ENCODE peak calls at places on chromosomes 13 and 19, in five cellular contexts. O is GM12878, K is SK-N-SH, G is K562, M is H1. R is an unnamed sample.

GRCh38 chr13:67238277-67238859 is 8.2 kb upstream of the PCDH9 start:
- DNase-seq in O (no peak), K (peak), G (peak), M (no peak), R (no peak)

GRCh38 chr19:31438401-31439269 is 89.4 kb upstream of the TSHZ3 start:
- DNase-seq in O (no peak), K (no peak), G (no peak), M (peak), R (no peak)

GRCh38 chr19:6568816-6569215 is 22.1 kb downstream of the CD70 start:
- DNase-seq in O (no peak), K (no peak), G (no peak), M (no peak), R (no peak)

GRCh38 chr13:99834246-99834645 is 137.3 kb downstream of the ZIC5 start:
- DNase-seq in O (no peak), K (no peak), G (no peak), M (no peak), R (no peak)

GRCh38 chr13:107824636-107825035 is 390.7 kb downstream of the LIG4 start:
- DNase-seq in O (no peak), K (no peak), G (no peak), M (no peak), R (no peak)

GRCh38 chr13:114145256-114145655 is 12.8 kb upstream of the RASA3 start:
- DNase-seq in O (no peak), K (peak), G (no peak), M (no peak), R (no peak)

GRCh38 chr13:27128825-27129627 is 42.6 kb downstream of the USP12 start:
- DNase-seq in O (no peak), K (no peak), G (no peak), M (no peak), R (no peak)

GRCh38 chr19:31969110-31969509 is 376.3 kb upstream of the ZNF507 start:
- DNase-seq in O (no peak), K (no peak), G (no peak), M (no peak), R (no peak)

GRCh38 chr13:36160297-36160696 is 29.1 kb upstream of the DCLK1 start:
- DNase-seq in O (no peak), K (no peak), G (no peak), M (no peak), R (no peak)

GRCh38 chr19:6103217-6103644 is 7.1 kb downstream of the RFX2 start:
- DNase-seq in O (no peak), K (no peak), G (no peak), M (no peak), R (no peak)

GRCh38 chr13:43516401-43516826 is 270.4 kb downstream of the ENOX1 start:
- DNase-seq in O (no peak), K (no peak), G (no peak), M (no peak), R (no peak)

GRCh38 chr19:2624537-2625091 is 77.9 kb downstream of the GNG7 start:
- DNase-seq in O (no peak), K (peak), G (no peak), M (peak), R (no peak)

GRCh38 chr19:33292595-33293254 is 9.6 kb downstream of the CEBPA start:
- DNase-seq in O (no peak), K (no peak), G (no peak), M (no peak), R (no peak)
- H3K27ac ChIP-seq in O (no peak), K (no peak), G (no peak), M (no peak), R (peak)

DNA sequence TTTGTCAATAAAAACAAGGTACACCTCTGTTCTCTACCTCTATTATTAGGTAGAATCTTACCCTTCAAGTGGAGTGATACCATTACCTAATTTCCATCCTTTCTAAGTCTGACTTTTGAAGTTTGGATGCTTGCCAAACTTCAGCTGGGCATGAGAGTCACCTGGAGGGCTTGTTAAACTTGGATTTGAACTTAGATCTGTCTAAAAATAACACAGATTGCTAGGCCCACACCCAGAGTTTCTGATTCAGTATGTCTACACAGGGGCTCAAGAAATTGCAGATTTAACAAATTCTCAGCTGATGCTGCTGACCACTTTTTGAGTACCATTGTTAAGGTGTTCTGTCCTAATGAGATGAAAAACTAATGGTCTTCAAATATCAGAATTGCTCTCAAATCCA is 512.2 kb downstream of the LMO7 start:
- DNase-seq in O (no peak), K (no peak), G (no peak), M (no peak), R (no peak)
- TF ChIP-seq GABPA in O (no peak), K (no peak), G (no peak), M (no peak), R (no peak)

GRCh38 chr13:34638897-34639296 is 303.2 kb upstream of the NBEA start:
- DNase-seq in O (no peak), K (no peak), G (no peak), M (no peak), R (no peak)
- H3K27ac ChIP-seq in O (no peak), K (no peak), G (no peak), M (no peak), R (no peak)

GRCh38 chr19:49879243-49879960 is 1.9 kb downstream of the TBC1D17 start:
- DNase-seq in O (no peak), K (no peak), G (no peak), M (no peak), R (peak)
- TF ChIP-seq GABPA in O (peak), K (peak), G (peak), M (no peak), R (peak)

DNA sequence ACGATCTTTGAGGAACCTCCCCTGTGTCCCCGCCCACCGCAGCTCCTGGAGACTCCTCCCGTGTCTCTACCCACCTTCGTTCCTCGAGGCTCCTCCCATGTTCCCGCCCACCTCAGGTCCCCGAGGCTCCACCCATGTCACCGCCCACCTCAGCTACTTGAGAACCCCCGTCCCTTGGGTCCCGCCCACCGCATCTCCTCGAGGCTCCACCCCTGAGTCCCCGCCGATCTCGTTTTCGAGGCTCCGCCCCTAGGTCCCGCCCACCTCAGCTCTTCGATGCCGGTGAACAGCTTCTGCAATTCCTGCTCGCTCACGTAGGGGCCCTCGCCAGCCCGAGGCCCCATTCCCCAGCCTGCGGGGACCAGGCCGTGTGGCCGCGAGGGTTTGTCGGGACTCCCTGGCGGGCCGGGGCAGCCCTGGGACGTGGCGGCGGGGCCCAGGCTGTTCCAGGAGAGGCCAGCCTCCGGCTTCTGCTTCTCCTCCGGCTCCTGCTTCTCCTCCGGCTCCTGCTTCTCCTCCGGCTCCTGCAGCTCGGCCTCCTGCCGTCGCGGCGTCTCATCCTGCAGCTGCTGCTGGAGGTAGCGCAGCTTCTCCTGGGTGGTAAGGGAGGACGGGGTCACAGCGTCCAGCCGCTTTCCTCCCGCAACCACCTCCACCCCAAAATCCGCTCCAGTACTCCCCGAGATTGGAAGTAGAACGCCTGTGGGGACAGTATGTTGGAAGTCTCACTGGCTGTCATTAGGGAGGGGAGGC is 16.7 kb downstream of the TSKS start:
- DNase-seq in O (no peak), K (peak), G (peak), M (peak), R (no peak)
- H3K27ac ChIP-seq in O (no peak), K (no peak), G (peak), M (no peak), R (no peak)

DNA sequence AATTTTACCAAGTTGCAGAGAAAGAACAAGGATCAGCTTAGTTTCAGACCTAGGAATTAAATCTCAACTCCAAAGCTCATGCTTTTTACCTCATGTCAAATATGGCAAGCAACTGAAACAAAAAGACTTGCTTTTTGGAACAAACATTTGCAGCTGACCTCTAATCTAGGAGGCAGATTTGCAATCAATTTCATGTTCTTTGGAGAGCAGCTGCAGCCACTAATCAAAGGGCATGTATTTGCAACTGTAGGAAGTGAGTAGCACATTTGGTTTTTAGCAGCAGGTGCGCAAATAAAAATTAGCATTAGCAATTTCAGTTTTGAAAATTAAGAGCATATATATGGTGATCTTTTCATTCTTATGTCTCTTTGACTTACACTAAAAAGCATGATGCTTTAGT is 459.3 kb upstream of the SLC10A2 start:
- DNase-seq in O (no peak), K (no peak), G (no peak), M (no peak), R (no peak)
- TF ChIP-seq GABPA in O (no peak), K (no peak), G (no peak), M (no peak), R (no peak)

DNA sequence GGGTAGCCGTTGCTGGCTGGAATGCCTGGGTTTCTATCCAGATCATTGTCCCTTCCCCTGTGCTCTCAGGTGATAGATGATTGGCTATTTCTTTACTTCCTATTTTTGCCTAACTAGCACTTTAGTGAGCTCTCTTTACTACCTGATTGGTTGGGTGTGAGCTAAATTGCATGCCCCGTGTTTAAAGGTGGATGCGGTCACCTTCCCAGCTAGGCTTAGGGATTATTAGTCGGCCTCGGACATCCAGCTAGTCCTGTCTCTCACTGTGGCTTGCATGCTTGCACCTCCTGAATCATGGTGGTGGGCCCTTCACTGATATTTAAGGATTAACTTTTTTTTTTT is 10.1 kb downstream of the TTYH1 start:
- DNase-seq in O (no peak), K (no peak), G (no peak), M (no peak), R (no peak)
- H3K27ac ChIP-seq in O (no peak), K (no peak), G (no peak), M (no peak), R (no peak)

GRCh38 chr19:10226021-10226375 is 5.1 kb downstream of the S1PR2 start:
- DNase-seq in O (no peak), K (no peak), G (no peak), M (no peak), R (no peak)

GRCh38 chr19:10224337-10224736 is 6.8 kb downstream of the S1PR2 start:
- DNase-seq in O (no peak), K (no peak), G (no peak), M (no peak), R (no peak)

GRCh38 chr19:10222201-10222890 is 8.8 kb downstream of the S1PR2 start:
- DNase-seq in O (no peak), K (no peak), G (no peak), M (no peak), R (no peak)

GRCh38 chr19:10226376-10227214 is 4.5 kb downstream of the S1PR2 start:
- DNase-seq in O (no peak), K (peak), G (no peak), M (no peak), R (no peak)

DNA sequence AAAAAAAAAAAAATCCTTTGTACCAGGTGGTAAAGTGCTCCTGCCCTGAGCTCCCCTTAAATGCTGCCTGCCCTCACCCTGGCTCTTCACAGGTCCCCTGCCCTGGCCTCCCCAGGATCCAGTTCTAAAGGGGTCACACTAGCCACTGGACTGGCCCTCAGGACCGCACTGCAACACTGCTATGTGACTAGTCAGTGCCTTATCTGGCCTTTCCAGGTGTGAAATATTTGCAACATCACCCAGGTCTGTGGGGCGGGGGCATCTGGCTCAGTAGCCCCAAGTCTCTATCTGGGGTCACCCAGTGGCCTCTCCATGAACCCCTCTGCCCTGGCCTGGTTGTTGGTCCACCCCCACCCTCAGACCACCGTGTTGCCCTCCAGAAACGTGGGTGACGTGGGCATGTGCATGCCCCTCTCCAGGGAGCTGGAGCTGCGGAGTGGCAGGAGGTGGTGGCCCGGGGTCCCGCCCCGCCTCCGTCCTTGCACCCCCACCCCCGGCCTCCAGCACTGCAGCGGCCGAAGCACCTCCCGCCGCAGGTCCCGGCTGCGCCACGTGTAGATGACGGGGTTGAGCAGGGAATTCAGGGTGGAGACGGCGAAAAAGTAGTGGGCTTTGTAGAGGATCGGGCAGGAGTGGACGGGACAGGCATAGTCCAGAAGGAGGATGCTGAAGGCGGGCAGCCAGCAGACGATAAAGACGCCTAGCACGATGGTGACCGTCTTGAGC is 7.5 kb downstream of the S1PR2 start:
- DNase-seq in O (no peak), K (no peak), G (peak), M (no peak), R (no peak)
- TF ChIP-seq GABPA in O (no peak), K (no peak), G (no peak), M (no peak), R (no peak)

GRCh38 chr13:98476538-98476966 is 100.4 kb downstream of the STK24 start:
- DNase-seq in O (peak), K (no peak), G (peak), M (no peak), R (peak)
- H3K27ac ChIP-seq in O (peak), K (peak), G (peak), M (no peak), R (no peak)